ENCODE peak calls at places on chromosomes 16 and 17, in six cellular contexts. S is H1, K is A549, T is endothelial cell of umbilical vein, J is HCT116, V is K562. H is an unnamed sample.

GRCh38 chr16:75222271-75222783 is 3.5 kb downstream of the CTRB1 start:
- DNase-seq in V (no peak), S (no peak), K (no peak), J (no peak), T (no peak), H (no peak)

GRCh38 chr16:9366048-9366969 is 274.9 kb downstream of the HAPSTR1 start:
- DNase-seq in T (no peak), J (no peak), S (no peak), V (no peak), K (no peak), H (no peak)

GRCh38 chr17:79087428-79088143 is 13.0 kb downstream of the ENGASE start:
- DNase-seq in J (peak), V (peak), K (peak), S (peak), T (peak), H (peak)

GRCh38 chr17:50883850-50884291 is 17.7 kb upstream of the TOB1 start:
- DNase-seq in K (no peak), V (peak), J (no peak), S (no peak), T (no peak), H (no peak)

GRCh38 chr17:61409301-61410099 is 9.9 kb downstream of the TBX2 start:
- DNase-seq in J (peak), T (no peak), S (peak), V (peak), K (peak), H (peak)

GRCh38 chr16:4664538-4665418 is 28.6 kb upstream of the NUDT16L1 start:
- DNase-seq in K (peak), J (no peak), S (no peak), V (no peak), T (no peak), H (no peak)

GRCh38 chr16:84313921-84314320 is 19.2 kb downstream of the WFDC1 start:
- DNase-seq in S (no peak), K (no peak), T (no peak), J (no peak), V (no peak), H (no peak)

GRCh38 chr17:27379863-27380533 is 76.2 kb upstream of the KSR1 start:
- DNase-seq in T (peak), J (no peak), S (no peak), V (peak), K (no peak), H (no peak)

GRCh38 chr16:68756250-68757051 is 19.4 kb downstream of the CDH1 start:
- DNase-seq in S (no peak), J (peak), T (no peak), K (peak), V (no peak), H (no peak)

GRCh38 chr17:73865825-73866224 is 221.6 kb upstream of the SDK2 start:
- DNase-seq in V (no peak), S (no peak), T (no peak), J (no peak), K (no peak), H (no peak)

DNA sequence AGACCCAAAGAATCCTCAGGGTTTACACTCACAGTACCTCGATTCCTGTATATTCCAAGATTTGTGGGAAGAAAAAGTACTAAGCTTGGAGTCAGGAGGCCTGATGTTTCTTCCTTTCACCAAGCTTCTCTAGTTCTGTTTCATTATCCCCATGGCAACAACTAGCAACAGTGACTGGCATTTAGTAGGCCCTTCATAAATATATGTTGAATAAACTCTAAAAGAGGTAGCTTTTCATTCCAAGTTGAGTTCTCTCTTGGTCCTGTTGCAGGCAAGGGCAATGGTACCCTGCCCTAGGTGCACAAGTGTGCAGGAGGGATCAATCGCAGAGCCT is 527 bp upstream of the UBE2Z start:
- DNase-seq in S (no peak), T (no peak), V (no peak), J (no peak), K (peak), H (no peak)
- TF ChIP-seq MAX in S (no peak), T (no peak), V (no peak), J (no peak), K (no peak), H (no peak)

GRCh38 chr17:32608267-32608666 is 121.5 kb downstream of the CDK5R1 start:
- DNase-seq in V (no peak), T (no peak), K (no peak), S (no peak), J (no peak), H (no peak)
- TF ChIP-seq CTCF in V (no peak), T (no peak), K (no peak), S (no peak), J (no peak), H (no peak)

GRCh38 chr16:82358161-82358560 is 188.1 kb upstream of the MPHOSPH6 start:
- DNase-seq in V (no peak), K (no peak), T (no peak), S (no peak), J (no peak), H (no peak)

GRCh38 chr16:82363026-82363816 is 193.2 kb upstream of the MPHOSPH6 start:
- DNase-seq in K (no peak), T (no peak), V (no peak), S (no peak), J (no peak), H (no peak)

GRCh38 chr16:82360024-82360783 is 190.2 kb upstream of the MPHOSPH6 start:
- DNase-seq in T (no peak), S (no peak), K (no peak), J (no peak), V (no peak), H (no peak)

GRCh38 chr16:82361885-82362284 is 191.9 kb upstream of the MPHOSPH6 start:
- DNase-seq in K (no peak), S (no peak), T (no peak), J (no peak), V (no peak), H (no peak)

DNA sequence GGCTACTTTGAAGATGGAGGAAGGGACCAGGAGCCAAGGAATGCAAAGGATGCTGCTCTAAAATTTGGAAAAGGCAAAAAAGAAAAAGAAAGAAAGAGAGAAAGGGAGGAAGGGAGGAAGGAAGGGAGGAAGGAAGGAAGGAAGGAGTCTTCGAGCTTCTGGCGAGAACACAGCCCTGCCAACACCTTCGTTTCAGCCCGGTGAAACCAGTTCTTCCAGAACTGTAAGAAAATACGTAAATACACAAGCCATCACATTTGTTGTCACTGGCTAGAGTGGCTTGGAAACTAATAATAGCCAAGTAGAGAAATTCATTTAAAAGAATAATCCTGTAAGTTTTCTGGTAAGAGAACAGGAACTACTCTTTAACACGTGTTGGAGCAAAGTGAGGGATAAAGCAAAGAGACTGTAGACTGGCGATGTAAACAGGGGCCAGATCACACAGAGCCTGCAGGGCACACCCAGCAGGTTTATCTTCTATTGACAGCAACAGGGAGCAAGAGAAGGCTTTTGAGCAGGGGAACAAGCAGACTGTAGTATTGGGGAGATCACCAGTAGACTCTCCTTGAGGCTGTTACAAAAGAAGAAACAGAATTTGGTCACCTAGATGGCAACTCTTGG is 188.7 kb upstream of the MPHOSPH6 start:
- DNase-seq in T (no peak), K (no peak), J (no peak), V (no peak), S (no peak), H (no peak)
- TF ChIP-seq MAX in T (no peak), K (no peak), J (no peak), V (no peak), S (no peak), H (no peak)

GRCh38 chr16:21301168-21301894 is 23.2 kb upstream of the CRYM start:
- DNase-seq in J (peak), T (peak), V (peak), S (peak), K (peak), H (peak)
- TF ChIP-seq CTCF in J (peak), T (peak), V (peak), S (peak), K (peak), H (no peak)

GRCh38 chr17:43018932-43019331 is 3.3 kb downstream of the VAT1 start:
- DNase-seq in J (no peak), T (no peak), V (no peak), K (no peak), S (no peak), H (no peak)
- TF ChIP-seq MAX in J (no peak), T (no peak), V (no peak), K (no peak), S (no peak), H (no peak)

DNA sequence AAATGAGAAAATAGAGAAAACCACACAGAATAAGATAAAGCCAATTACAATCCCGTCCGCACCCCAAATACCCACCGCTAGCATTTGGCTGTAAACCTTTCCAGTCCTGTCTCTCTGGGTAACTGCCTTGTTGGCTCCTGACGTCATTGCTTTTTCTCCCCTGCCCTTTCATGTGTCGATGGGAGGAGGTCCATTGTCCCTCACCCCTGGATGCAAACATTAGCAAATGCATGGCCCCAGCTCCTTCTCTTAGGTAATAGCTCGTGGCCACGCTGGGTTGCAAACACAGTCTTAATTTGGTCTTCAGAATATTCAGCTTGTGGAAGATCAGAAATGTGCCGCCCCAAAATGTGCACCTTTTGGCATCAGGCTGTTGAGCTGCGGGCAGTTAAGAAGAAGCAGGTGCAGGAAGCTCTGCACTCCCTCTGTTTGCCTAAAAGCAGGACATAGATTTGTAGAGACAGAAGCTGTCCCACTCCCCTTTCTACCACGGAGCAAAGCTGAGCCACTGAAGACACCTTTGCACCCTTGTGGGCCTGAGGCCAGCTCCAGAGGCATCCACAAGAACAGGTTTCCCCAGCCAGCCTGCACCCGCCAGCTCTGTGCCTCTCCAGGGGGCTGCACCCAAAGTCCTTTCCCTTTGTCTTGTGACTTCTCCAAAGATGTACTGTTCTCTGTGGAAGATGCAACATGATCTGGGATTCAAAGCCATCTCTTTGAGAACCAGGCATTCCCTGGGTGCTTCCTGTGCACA is 127.3 kb downstream of the MGAT5B start:
- DNase-seq in J (no peak), S (no peak), V (no peak), K (no peak), T (no peak), H (peak)
- TF ChIP-seq CTCF in J (no peak), S (no peak), V (no peak), K (no peak), T (no peak), H (no peak)

DNA sequence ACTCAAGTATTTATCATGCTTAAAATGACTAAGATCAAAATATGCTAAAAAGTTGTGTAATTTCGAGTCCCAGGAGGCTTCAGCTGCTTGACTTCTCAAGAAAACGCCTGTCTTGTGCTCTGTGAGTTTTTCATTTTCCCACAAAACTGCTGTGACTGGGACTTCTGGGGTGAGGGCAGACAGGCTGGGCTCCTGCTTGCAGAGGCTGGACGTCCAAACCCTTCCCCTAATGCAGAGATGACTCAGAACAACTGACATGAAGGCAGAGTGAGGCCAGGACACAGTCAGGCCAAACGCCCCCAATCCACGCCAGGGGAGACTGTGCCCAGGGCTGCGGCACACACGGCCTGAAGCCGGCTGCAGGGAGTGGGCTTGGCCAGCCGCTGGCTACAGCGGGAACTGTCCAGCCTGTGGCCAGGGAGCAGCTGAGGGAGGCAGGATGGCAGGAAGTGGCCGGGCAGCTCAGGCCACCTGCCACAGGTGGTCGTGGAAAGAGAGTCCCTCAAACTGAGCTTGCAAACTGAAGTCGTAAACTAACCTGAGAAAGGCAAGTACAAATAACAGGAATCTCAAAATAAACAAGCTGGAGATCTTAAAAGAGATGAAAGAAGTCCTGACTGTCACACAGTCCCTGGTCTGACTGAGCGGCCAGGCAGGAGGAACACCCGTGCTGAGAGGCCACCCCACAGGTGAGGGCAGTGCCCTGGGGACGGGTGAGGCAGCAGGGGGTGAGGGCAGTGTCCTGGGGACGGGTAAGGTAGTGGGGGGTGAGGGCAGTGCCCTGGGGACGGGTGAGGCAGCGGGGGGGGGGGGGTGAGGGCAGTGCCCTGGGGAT is 21.3 kb upstream of the HEXD start:
- DNase-seq in J (no peak), K (no peak), T (no peak), S (no peak), V (no peak), H (no peak)
- TF ChIP-seq MAX in J (no peak), K (no peak), T (no peak), S (no peak), V (no peak), H (no peak)

GRCh38 chr16:62225675-62226074 is 189.4 kb upstream of the CDH8 start:
- DNase-seq in S (peak), J (no peak), K (peak), T (no peak), V (peak), H (peak)
- TF ChIP-seq CTCF in S (peak), J (no peak), K (peak), T (no peak), V (peak), H (peak)

GRCh38 chr17:66573078-66573477 is 261.8 kb upstream of the CACNG5 start:
- DNase-seq in S (no peak), T (no peak), K (no peak), J (no peak), V (peak), H (no peak)

GRCh38 chr17:66574123-66574522 is 260.8 kb upstream of the CACNG5 start:
- DNase-seq in S (no peak), J (no peak), K (no peak), V (no peak), T (no peak), H (no peak)

GRCh38 chr17:66577041-66577440 is 257.9 kb upstream of the CACNG5 start:
- DNase-seq in S (no peak), K (no peak), T (no peak), V (no peak), J (no peak), H (no peak)

GRCh38 chr17:66578781-66579489 is 256.0 kb upstream of the CACNG5 start:
- DNase-seq in S (no peak), K (no peak), T (peak), V (no peak), J (no peak), H (no peak)

GRCh38 chr17:66576473-66576872 is 258.4 kb upstream of the CACNG5 start:
- DNase-seq in K (no peak), V (no peak), J (no peak), S (no peak), T (no peak), H (no peak)
- TF ChIP-seq MAX in K (no peak), V (no peak), J (no peak), S (no peak), T (no peak), H (no peak)

GRCh38 chr16:30406911-30407793 is at the start of gene ZNF771:
- DNase-seq in S (peak), K (peak), V (peak), J (peak), T (peak), H (peak)
- TF ChIP-seq CTCF in S (no peak), K (no peak), V (peak), J (no peak), T (no peak), H (no peak)